ENCODE peak calls at places on chromosomes 2 and 18, in six cellular contexts. P is HepG2, L is K562, F is upper lobe of left lung, U is HCT116, T is GM12878. V is an unnamed sample.

GRCh38 chr2:160512484-160512883 is 18.9 kb upstream of the RBMS1 start:
- ATAC-seq in P (no peak), L (no peak), F (no peak), U (no peak), T (no peak), V (no peak)

GRCh38 chr2:186125625-186126024 is 360.4 kb upstream of the ZC3H15 start:
- ATAC-seq in P (no peak), L (no peak), F (no peak), U (no peak), T (no peak), V (no peak)

GRCh38 chr2:54228945-54229344 is 27.1 kb downstream of the TSPYL6 start:
- ATAC-seq in P (no peak), L (no peak), F (no peak), U (no peak), T (no peak), V (peak)

GRCh38 chr2:119545076-119545475 is 827 bp downstream of the CFAP221 start:
- ATAC-seq in P (no peak), L (no peak), F (peak), U (no peak), T (no peak), V (no peak)

GRCh38 chr2:26068602-26069298 is 34.9 kb downstream of the RAB10 start:
- ATAC-seq in P (no peak), L (peak), F (peak), U (peak), T (peak), V (no peak)

GRCh38 chr18:63394954-63395353 is 27.3 kb downstream of the VPS4B start:
- ATAC-seq in P (no peak), L (no peak), F (no peak), U (no peak), T (no peak), V (no peak)

GRCh38 chr2:101987832-101988231 is 3.9 kb upstream of the IL1R2 start:
- ATAC-seq in P (peak), L (no peak), F (no peak), U (no peak), T (no peak), V (no peak)

GRCh38 chr2:209334188-209335017 is 89.4 kb upstream of the MAP2 start:
- ATAC-seq in P (peak), L (peak), F (peak), U (peak), T (peak), V (peak)

GRCh38 chr2:60472026-60472425 is 81.4 kb downstream of the BCL11A start:
- ATAC-seq in P (no peak), L (no peak), F (peak), U (no peak), T (no peak), V (no peak)

GRCh38 chr18:57077786-57078552 is 68.9 kb upstream of the BOD1L2 start:
- ATAC-seq in P (peak), L (peak), F (peak), U (no peak), T (peak), V (no peak)

GRCh38 chr18:73511751-73512525 is 635.7 kb downstream of the FBXO15 start:
- ATAC-seq in P (no peak), L (no peak), F (no peak), U (no peak), T (no peak), V (no peak)

GRCh38 chr2:67459761-67460160 is 62.6 kb downstream of the ETAA1 start:
- ATAC-seq in P (no peak), L (no peak), F (no peak), U (no peak), T (no peak), V (no peak)

GRCh38 chr2:38107738-38108410 is 31.9 kb upstream of the CYP1B1 start:
- ATAC-seq in P (no peak), L (no peak), F (no peak), U (no peak), T (no peak), V (no peak)

GRCh38 chr2:208062113-208062512 is 36.8 kb upstream of the PLEKHM3 start:
- ATAC-seq in P (peak), L (peak), F (no peak), U (peak), T (peak), V (no peak)

GRCh38 chr2:53865264-53865663 is 5.5 kb upstream of the GPR75 start:
- ATAC-seq in P (no peak), L (no peak), F (no peak), U (no peak), T (no peak), V (no peak)

GRCh38 chr18:46073474-46074331 is 1.6 kb upstream of the PSTPIP2 start:
- ATAC-seq in P (peak), L (peak), F (peak), U (peak), T (peak), V (peak)

GRCh38 chr2:181991171-181991885 is 5.7 kb downstream of the PPP1R1C start:
- ATAC-seq in P (no peak), L (no peak), F (peak), U (no peak), T (peak), V (no peak)

GRCh38 chr2:215171151-215171550 is 32.7 kb upstream of the ABCA12 start:
- ATAC-seq in P (peak), L (no peak), F (peak), U (peak), T (peak), V (no peak)

GRCh38 chr2:148048475-148049221 is 27.8 kb downstream of the MBD5 start:
- ATAC-seq in P (peak), L (no peak), F (no peak), U (no peak), T (peak), V (no peak)

GRCh38 chr2:44207102-44207501 is 38.4 kb downstream of the PPM1B start:
- ATAC-seq in P (no peak), L (no peak), F (no peak), U (no peak), T (peak), V (no peak)

GRCh38 chr18:25349926-25350560 is 1.9 kb downstream of the ZNF521 start:
- ATAC-seq in P (no peak), L (no peak), F (peak), U (no peak), T (no peak), V (no peak)

GRCh38 chr2:197327073-197327775 is 16.6 kb upstream of the ANKRD44 start:
- ATAC-seq in P (no peak), L (no peak), F (no peak), U (no peak), T (peak), V (no peak)

GRCh38 chr2:232846055-232846454 is 24.0 kb upstream of the SNORC start:
- ATAC-seq in P (peak), L (no peak), F (no peak), U (no peak), T (no peak), V (no peak)

GRCh38 chr2:107349329-107349728 is 463.4 kb upstream of the ST6GAL2 start:
- ATAC-seq in P (no peak), L (no peak), F (no peak), U (no peak), T (no peak), V (no peak)

GRCh38 chr18:48293954-48294893 is 115.0 kb downstream of the ZBTB7C start:
- ATAC-seq in P (no peak), L (no peak), F (no peak), U (no peak), T (no peak), V (peak)

GRCh38 chr2:45626387-45627010 is 15.4 kb upstream of the SRBD1 start:
- ATAC-seq in P (no peak), L (no peak), F (no peak), U (no peak), T (no peak), V (no peak)
- TF ChIP-seq POLR2AphosphoS5 in P (no peak), L (no peak), F (no peak), U (no peak), T (no peak), V (no peak)

GRCh38 chr2:88176352-88176952 is 6.3 kb downstream of the THNSL2 start:
- ATAC-seq in P (no peak), L (no peak), F (no peak), U (no peak), T (no peak), V (no peak)
- TF ChIP-seq POLR2A in P (no peak), L (no peak), F (no peak), U (no peak), T (no peak), V (no peak)

GRCh38 chr18:459801-460200 is 40.7 kb downstream of the COLEC12 start:
- ATAC-seq in P (no peak), L (no peak), F (no peak), U (no peak), T (no peak), V (no peak)

GRCh38 chr18:458016-458415 is 42.5 kb downstream of the COLEC12 start:
- ATAC-seq in P (no peak), L (no peak), F (no peak), U (no peak), T (no peak), V (no peak)

GRCh38 chr18:457533-457932 is 43.0 kb downstream of the COLEC12 start:
- ATAC-seq in P (no peak), L (no peak), F (peak), U (no peak), T (no peak), V (peak)

GRCh38 chr18:456361-456821 is 44.1 kb downstream of the COLEC12 start:
- ATAC-seq in P (no peak), L (no peak), F (peak), U (no peak), T (no peak), V (peak)

GRCh38 chr18:457120-457519 is 43.4 kb downstream of the COLEC12 start:
- ATAC-seq in P (no peak), L (no peak), F (peak), U (no peak), T (no peak), V (peak)
- TF ChIP-seq POLR2AphosphoS5 in P (no peak), L (no peak), F (no peak), U (no peak), T (no peak), V (no peak)

GRCh38 chr2:144333144-144333555 is 186.8 kb downstream of the ZEB2 start:
- ATAC-seq in P (no peak), L (no peak), F (no peak), U (no peak), T (no peak), V (no peak)

GRCh38 chr2:144331652-144332355 is 188.1 kb downstream of the ZEB2 start:
- ATAC-seq in P (peak), L (peak), F (peak), U (peak), T (peak), V (no peak)

GRCh38 chr2:144334551-144334950 is 185.4 kb downstream of the ZEB2 start:
- ATAC-seq in P (no peak), L (no peak), F (no peak), U (no peak), T (no peak), V (no peak)

GRCh38 chr2:144330951-144331651 is 188.8 kb downstream of the ZEB2 start:
- ATAC-seq in P (no peak), L (no peak), F (no peak), U (no peak), T (peak), V (no peak)

DNA sequence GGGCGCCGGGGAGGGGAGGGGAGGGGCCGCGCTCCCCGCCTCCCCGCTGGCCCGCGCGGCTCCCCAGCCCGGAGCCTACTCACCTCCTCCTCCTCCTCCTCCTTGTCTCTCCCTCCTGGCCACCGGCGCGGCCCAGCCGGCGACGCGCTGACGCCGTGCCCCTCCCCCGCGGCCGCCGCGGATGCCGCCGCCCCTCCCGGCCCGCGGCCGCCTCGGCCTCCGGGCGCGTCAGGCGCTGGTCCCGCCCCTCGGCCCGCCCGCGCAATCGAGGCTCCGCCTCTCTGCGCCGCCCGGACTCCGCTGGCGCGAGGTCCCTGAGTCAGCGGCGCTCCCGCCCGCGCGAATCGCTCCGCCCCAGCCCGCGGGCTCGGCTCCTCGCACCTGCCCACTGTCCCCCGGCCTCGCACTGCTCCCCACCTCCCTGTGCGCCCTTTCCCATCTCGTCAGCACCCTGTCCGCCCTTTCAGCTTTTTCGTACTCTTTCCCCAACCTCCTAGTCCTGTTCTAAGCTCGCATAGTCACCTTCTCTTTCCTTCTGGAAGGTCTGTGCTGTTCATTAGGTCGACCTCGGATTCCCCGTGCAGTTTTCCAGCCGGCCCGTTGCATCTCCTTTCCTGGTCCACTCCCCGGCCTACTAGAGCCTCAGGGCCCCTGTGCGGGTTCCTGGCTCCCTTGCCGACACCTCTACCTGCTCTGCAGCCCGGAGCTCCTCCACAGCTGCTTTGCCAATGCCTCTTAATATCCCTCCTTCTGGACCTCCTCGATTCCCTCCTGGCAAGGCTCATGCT is 187.4 kb downstream of the ZEB2 start:
- ATAC-seq in P (peak), L (peak), F (peak), U (peak), T (peak), V (peak)
- TF ChIP-seq POLR2A in P (peak), L (peak), F (peak), U (no peak), T (peak), V (peak)

DNA sequence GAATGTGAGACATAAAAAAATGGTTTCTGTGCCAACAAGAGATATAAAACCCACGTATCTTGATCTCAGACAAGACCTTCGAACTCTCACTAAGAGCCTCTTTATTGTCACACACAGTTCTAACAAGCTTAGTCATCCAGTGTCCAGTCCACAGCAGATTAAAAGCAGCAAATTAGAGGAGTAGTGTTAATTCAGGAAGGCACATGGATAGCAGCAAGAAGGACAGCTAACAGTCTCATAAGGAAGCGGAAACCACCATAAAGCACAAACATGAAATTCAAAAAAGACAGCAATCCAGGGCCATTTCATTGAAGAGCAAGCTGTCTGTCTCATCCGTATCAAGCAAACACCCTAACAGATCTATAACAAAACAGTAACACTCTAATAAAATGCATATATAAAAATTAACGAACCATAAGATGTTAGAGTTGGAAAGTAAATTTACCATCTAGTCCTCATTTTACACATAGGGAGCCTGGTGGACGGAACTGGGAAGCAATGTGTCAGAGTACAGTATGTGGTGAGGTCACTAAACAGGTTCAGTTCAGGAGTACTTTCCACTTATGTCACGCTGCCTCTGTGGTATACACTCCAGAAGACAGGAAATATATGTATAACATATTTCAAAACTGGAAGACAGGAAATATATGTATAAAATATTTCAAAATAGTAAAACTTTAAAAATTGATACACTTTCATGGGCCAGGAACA is 18.3 kb downstream of the AAK1 start:
- ATAC-seq in P (peak), L (peak), F (peak), U (no peak), T (no peak), V (no peak)
- TF ChIP-seq POLR2AphosphoS5 in P (no peak), L (no peak), F (no peak), U (no peak), T (no peak), V (no peak)

GRCh38 chr2:47159627-47160026 is 4.5 kb upstream of the STPG4 start:
- ATAC-seq in P (no peak), L (peak), F (no peak), U (no peak), T (no peak), V (no peak)
- TF ChIP-seq POLR2A in P (peak), L (no peak), F (no peak), U (no peak), T (peak), V (no peak)

GRCh38 chr2:2170861-2171260 is 160.2 kb downstream of the MYT1L start:
- ATAC-seq in P (no peak), L (no peak), F (no peak), U (no peak), T (no peak), V (no peak)

GRCh38 chr2:2174956-2175355 is 156.1 kb downstream of the MYT1L start:
- ATAC-seq in P (no peak), L (no peak), F (no peak), U (no peak), T (no peak), V (no peak)

GRCh38 chr2:2172516-2172915 is 158.6 kb downstream of the MYT1L start:
- ATAC-seq in P (no peak), L (no peak), F (no peak), U (no peak), T (no peak), V (no peak)

GRCh38 chr2:2175381-2176090 is 155.5 kb downstream of the MYT1L start:
- ATAC-seq in P (no peak), L (no peak), F (no peak), U (no peak), T (no peak), V (no peak)

DNA sequence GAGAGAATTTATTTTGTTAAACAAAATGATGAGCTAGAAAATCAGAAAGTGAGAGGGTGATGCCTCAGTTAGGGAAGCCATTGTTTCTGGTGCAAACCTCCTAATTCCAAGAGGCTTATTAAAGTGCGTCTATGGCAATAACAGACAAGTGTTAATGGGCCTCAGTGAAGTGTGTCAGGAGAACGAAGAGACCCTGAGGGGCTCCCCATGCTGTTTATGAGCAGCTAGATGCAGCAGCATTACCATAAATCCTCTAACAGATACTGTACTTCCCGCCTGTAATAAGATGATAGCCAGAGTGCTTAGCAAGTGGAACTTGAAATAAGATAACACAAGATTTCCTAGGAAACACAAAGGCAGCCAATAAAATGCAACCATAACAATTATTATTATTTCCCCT is 157.4 kb downstream of the MYT1L start:
- ATAC-seq in P (no peak), L (no peak), F (no peak), U (no peak), T (no peak), V (no peak)
- TF ChIP-seq POLR2AphosphoS5 in P (no peak), L (no peak), F (no peak), U (no peak), T (no peak), V (no peak)

DNA sequence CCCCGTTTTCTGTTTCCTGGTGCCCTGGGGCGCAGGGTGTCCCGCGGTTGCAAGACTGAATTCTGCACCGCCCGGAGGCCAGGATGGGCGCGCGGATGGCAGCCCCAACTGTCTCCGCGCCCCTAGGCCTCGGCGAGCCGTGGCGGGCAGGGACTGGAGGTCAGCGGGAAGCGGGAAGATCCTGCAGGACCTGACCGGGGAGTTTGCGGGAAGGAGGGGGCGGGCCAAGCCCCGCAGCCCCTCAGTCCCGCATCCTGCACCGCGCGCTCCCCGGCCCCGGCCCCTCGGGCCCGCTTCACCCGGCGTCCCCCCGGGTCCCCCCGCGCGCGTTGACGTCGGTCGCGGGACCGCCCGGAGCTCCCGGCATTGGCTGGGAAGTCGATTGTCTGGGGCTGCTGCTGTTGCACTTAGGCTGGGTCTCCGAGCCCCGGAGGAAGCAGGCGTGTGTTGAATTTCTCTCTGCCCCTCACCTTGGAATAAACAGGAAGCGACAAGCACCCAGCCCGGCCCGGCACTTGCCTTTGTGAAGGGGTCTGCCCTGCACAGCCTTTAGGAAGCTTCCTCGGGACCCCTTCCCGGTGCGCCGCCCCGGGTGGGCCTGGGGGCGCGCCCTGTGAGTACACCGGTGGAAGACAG is at the start of gene LDLRAD4:
- ATAC-seq in P (peak), L (no peak), F (peak), U (no peak), T (no peak), V (no peak)
- TF ChIP-seq POLR2A in P (no peak), L (no peak), F (no peak), U (no peak), T (no peak), V (no peak)

GRCh38 chr18:58590231-58590630 is 38.7 kb downstream of the ALPK2 start:
- ATAC-seq in P (peak), L (no peak), F (no peak), U (peak), T (no peak), V (no peak)
- TF ChIP-seq POLR2AphosphoS5 in P (no peak), L (no peak), F (no peak), U (no peak), T (no peak), V (no peak)

V was measured in gastroesophageal sphincter.